ENCODE peak calls at places on chromosomes 7 and 10, in seven cellular contexts. D is DND-41, B is endodermal cell, U is left lung, N is lower lobe of right lung, I is PC-3, H is right atrium auricular region. K is an unnamed sample.

GRCh38 chr10:125023862-125024495 is 82.1 kb downstream of the ZRANB1 start:
- DNase-seq in U (peak; percentile 63), N (peak; percentile 47), I (no peak), H (no peak), B (no peak), D (no peak), K (peak; percentile 87)

GRCh38 chr10:97573021-97573420 is 442 bp downstream of the ANKRD2 start:
- DNase-seq in H (no peak), U (no peak), B (no peak), N (no peak), I (no peak), D (no peak), K (no peak)

GRCh38 chr10:70528726-70529362 is 50.3 kb downstream of the PALD1 start:
- DNase-seq in U (no peak), B (peak; percentile 82), D (no peak), N (no peak), H (no peak), I (peak; percentile 87), K (no peak)

GRCh38 chr7:21580073-21580521 is 37.3 kb downstream of the DNAH11 start:
- DNase-seq in I (peak; percentile 65), H (no peak), N (no peak), B (no peak), U (no peak), D (no peak), K (no peak)

GRCh38 chr10:4656576-4657194 is 169.3 kb upstream of the AKR1E2 start:
- DNase-seq in B (peak; percentile 76), U (no peak), I (peak; percentile 64), N (peak; percentile 49), D (peak; percentile 69), H (peak; percentile 79), K (no peak)

GRCh38 chr7:153385502-153385901 is 626.0 kb downstream of the ACTR3B start:
- DNase-seq in B (peak; percentile 1), D (no peak), H (no peak), U (no peak), N (no peak), I (no peak), K (no peak)

GRCh38 chr7:121101083-121101482 is 112.6 kb downstream of the CPED1 start:
- DNase-seq in N (no peak), H (no peak), D (no peak), U (no peak), B (no peak), I (no peak), K (no peak)

GRCh38 chr10:89937494-89937893 is 236.1 kb downstream of the KIF20B start:
- DNase-seq in I (no peak), N (no peak), B (no peak), U (no peak), H (no peak), D (no peak), K (no peak)

GRCh38 chr7:95096123-95096395 is 188.7 kb downstream of the PPP1R9A start:
- DNase-seq in D (no peak), I (no peak), U (no peak), N (no peak), H (no peak), B (no peak), K (no peak)

GRCh38 chr7:6256709-6257535 is 15.5 kb downstream of the CYTH3 start:
- DNase-seq in H (peak; percentile 77), N (peak; percentile 54), U (no peak), B (no peak), D (peak; percentile 43), I (no peak), K (peak; percentile 84)

GRCh38 chr7:6252748-6253147 is 19.7 kb downstream of the CYTH3 start:
- DNase-seq in B (no peak), D (no peak), N (no peak), H (no peak), I (no peak), U (no peak), K (no peak)

GRCh38 chr7:6252310-6252709 is 20.1 kb downstream of the CYTH3 start:
- DNase-seq in D (no peak), U (no peak), H (no peak), I (no peak), N (no peak), B (no peak), K (no peak)

GRCh38 chr7:6257602-6258001 is 14.8 kb downstream of the CYTH3 start:
- DNase-seq in U (no peak), D (no peak), I (no peak), B (no peak), N (no peak), H (no peak), K (no peak)

DNA sequence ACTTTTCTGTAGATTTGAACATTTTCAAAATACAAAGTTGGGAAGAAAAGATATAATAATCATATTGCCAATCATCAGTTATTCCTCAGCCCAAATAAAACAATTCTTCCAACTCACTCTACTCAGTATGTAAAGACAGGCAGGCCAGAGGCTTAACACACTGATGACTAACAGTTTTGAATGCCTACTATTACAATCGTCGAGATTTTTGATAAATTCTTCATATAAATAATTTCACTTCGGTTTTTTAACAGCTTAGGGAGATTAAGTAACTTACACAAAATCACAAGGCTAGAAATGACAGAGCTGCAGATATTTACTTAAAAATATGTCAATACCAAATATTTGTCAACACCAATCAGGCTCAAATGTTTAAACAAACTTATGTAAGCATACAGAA is 17.5 kb downstream of the CYTH3 start:
- DNase-seq in U (no peak), I (no peak), H (no peak), N (no peak), D (no peak), B (no peak), K (no peak)
- H3K4me1 ChIP-seq in U (peaks cover 16% of the 10 kb centered on the region), I (peaks cover 13% of the 10 kb centered on the region), H (no peaks in the 10 kb centered on the region), N (peaks cover 70% of the 10 kb centered on the region), D (peaks cover 32% of the 10 kb centered on the region), B (no peaks in the 10 kb centered on the region), K (peaks cover 14% of the 10 kb centered on the region)

DNA sequence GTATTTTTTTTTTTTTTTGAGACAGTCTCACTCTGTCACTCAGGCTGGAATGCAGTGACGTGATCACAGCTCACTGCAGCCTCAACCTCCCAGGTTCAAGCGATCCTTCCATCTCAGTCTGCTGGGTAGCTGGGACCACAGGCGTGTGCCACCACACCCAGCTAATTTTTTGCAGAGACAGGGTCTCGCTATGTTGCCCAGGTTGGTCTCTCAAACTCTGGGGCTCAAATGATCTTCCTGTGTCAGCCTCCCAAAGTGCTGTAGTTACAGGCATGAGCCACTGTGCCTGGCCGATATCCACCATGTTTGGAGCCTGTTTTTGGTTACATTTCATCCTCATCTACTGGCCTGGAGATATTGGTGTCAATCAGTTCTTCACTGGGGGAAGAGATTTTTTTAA is 120.7 kb downstream of the CUX1 start:
- DNase-seq in N (no peak), U (no peak), I (no peak), B (no peak), D (no peak), H (no peak), K (no peak)
- H3K4me1 ChIP-seq in N (peaks cover 49% of the 10 kb centered on the region), U (peaks cover 15% of the 10 kb centered on the region), I (peaks cover 25% of the 10 kb centered on the region), B (peaks cover 40% of the 10 kb centered on the region), D (peaks cover 28% of the 10 kb centered on the region), H (no peaks in the 10 kb centered on the region), K (peaks cover 16% of the 10 kb centered on the region)

GRCh38 chr10:117413928-117414618 is 38.8 kb upstream of the PDZD8 start:
- DNase-seq in N (no peak), U (no peak), H (no peak), B (no peak), I (peak; percentile 91), D (no peak), K (no peak)

GRCh38 chr10:117421985-117422384 is 46.7 kb upstream of the PDZD8 start:
- DNase-seq in H (no peak), B (no peak), D (no peak), I (no peak), N (no peak), U (no peak), K (no peak)

GRCh38 chr10:117419921-117420320 is 44.7 kb upstream of the PDZD8 start:
- DNase-seq in I (peak; percentile 70), D (no peak), H (no peak), N (no peak), U (no peak), B (no peak), K (no peak)

GRCh38 chr10:117420768-117421167 is 45.5 kb upstream of the PDZD8 start:
- DNase-seq in B (no peak), N (no peak), I (no peak), U (no peak), D (no peak), H (no peak), K (no peak)

DNA sequence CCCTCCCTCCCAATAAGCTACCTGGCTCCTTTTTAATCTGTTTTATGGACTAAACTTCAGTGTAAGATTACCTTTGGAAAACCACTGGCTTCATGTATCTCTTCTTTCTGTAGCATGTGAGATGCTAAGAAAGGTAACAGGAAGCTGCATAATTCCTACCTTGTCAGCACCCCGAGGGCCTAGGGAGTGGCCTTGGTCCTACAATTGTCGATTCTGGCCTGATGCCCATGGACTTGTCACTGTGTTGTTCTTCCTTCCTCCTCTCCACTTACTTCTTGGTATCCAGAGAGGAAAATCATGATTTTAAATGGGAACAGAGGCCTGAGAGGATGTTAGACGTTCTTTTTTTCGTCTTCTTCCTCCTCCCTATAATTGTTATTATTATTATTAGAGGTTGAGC is 42.9 kb upstream of the PDZD8 start:
- DNase-seq in N (no peak), D (no peak), I (peak; percentile 82), B (no peak), H (no peak), U (no peak), K (no peak)
- H3K4me1 ChIP-seq in N (no peaks in the 10 kb centered on the region), D (no peaks in the 10 kb centered on the region), I (peaks cover 47% of the 10 kb centered on the region), B (peaks cover 6% of the 10 kb centered on the region), H (no peaks in the 10 kb centered on the region), U (no peaks in the 10 kb centered on the region), K (no peaks in the 10 kb centered on the region)

GRCh38 chr10:86959737-86960002 is 1.3 kb downstream of the SNCG start:
- DNase-seq in I (no peak), N (no peak), U (no peak), H (no peak), B (no peak), D (no peak), K (no peak)

GRCh38 chr10:86960863-86961434 is 2.5 kb downstream of the SNCG start:
- DNase-seq in D (no peak), H (no peak), B (peak; percentile 45), N (peak; percentile 26), I (no peak), U (no peak), K (peak; percentile 48)

GRCh38 chr10:86958831-86959736 is 685 bp downstream of the SNCG start:
- DNase-seq in B (peak; percentile 79), D (no peak), I (peak; percentile 51), N (no peak), H (no peak), U (no peak), K (peak; percentile 87)

GRCh38 chr10:86961481-86962091 is 3.2 kb downstream of the SNCG start:
- DNase-seq in D (no peak), B (peak; percentile 26), N (no peak), U (no peak), I (peak; percentile 25), H (no peak), K (peak; percentile 53)

DNA sequence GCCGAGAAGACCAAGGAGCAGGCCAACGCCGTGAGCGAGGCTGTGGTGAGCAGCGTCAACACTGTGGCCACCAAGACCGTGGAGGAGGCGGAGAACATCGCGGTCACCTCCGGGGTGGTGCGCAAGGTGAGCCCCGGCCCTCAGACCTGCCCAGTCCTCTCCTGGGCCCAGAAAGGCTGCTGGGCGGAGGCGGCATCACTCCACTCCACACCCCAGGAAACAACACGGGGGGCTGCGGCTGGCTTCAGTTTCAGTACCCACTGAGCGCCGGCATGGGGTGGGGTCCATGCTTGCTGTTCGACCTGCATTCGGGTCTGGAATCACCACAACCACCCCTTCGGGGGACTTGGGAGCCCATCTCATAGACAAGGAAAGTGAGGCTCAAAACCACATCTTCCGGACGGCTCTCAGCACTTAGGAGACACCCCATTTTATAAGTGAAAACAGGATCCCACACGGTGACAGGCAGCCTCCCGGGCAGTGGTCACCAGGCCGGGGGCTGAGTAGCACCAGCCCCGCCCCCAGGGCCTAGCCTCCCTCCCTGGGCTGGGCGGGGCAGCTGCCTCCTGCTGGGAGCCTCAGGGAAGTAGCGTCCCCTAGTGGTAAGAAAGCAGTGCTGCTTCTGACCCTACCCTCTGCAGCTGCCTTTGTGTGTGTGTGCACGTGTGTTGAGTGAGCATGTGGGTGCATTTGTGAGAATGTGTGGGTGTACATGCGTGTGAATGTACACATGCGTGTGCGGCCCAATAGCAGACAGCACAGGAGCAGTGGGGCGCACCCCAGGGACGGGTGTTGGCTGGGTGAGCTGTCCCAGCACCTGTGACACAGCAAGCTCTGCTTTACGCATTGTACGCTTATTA is 1.8 kb downstream of the SNCG start:
- DNase-seq in B (peak; percentile 88), I (peak; percentile 71), U (no peak), H (no peak), D (peak; percentile 36), N (peak; percentile 60), K (peak; percentile 73)
- H3K4me1 ChIP-seq in B (peaks cover 6% of the 10 kb centered on the region), I (peaks cover 33% of the 10 kb centered on the region), U (peaks cover 22% of the 10 kb centered on the region), H (no peaks in the 10 kb centered on the region), D (no peaks in the 10 kb centered on the region), N (peaks cover 37% of the 10 kb centered on the region), K (no peaks in the 10 kb centered on the region)